ENCODE peak calls at places on chromosome 17, in four cellular contexts. D is fibroblast of mammary gland, A is choroid plexus epithelial cell, V is breast epithelium. E is an unnamed sample.

GRCh38 chr17:33262724-33263123 is 30.4 kb downstream of the ASIC2 start:
- DNase-seq in D (no peak), A (no peak), V (no peak), E (no peak)

GRCh38 chr17:80891096-80892018 is 100.3 kb upstream of the CHMP6 start:
- DNase-seq in D (peak; percentile 92), A (peak; percentile 89), V (no peak), E (no peak)

GRCh38 chr17:44887016-44887415 is 12.2 kb downstream of the EFTUD2 start:
- DNase-seq in D (no peak), A (no peak), V (no peak), E (no peak)

GRCh38 chr17:83186226-83186625 is 106.8 kb downstream of the METRNL start:
- DNase-seq in D (no peak), A (no peak), V (peak; percentile 34), E (no peak)

GRCh38 chr17:65546579-65546978 is 14.9 kb downstream of the AXIN2 start:
- DNase-seq in D (no peak), A (no peak), V (no peak), E (no peak)

GRCh38 chr17:74742978-74743545 is 5.4 kb upstream of the NHERF1 start:
- DNase-seq in D (no peak), A (no peak), V (no peak), E (no peak)

GRCh38 chr17:7707446-7707845 is 2.4 kb downstream of the EFNB3 start:
- DNase-seq in D (no peak), A (no peak), V (no peak), E (no peak)

GRCh38 chr17:65183736-65184135 is 46.6 kb downstream of the RGS9 start:
- DNase-seq in D (no peak), A (peak; percentile 64), V (no peak), E (no peak)

GRCh38 chr17:37090941-37091340 is 142.2 kb downstream of the AATF start:
- DNase-seq in D (no peak), A (no peak), V (no peak), E (no peak)

GRCh38 chr17:14737984-14738651 is 437.2 kb downstream of the HS3ST3B1 start:
- DNase-seq in D (peak; percentile 100), A (peak; percentile 99), V (peak; percentile 72), E (no peak)

GRCh38 chr17:2042355-2042929 is 620 bp downstream of the OVCA2 start:
- DNase-seq in D (peak; percentile 41), A (peak; percentile 78), V (no peak), E (no peak)

GRCh38 chr17:14940946-14941280 is 324.2 kb downstream of the PMP22 start:
- DNase-seq in D (peak; percentile 54), A (no peak), V (no peak), E (no peak)

GRCh38 chr17:31061678-31062077 is 33.1 kb upstream of the NF1 start:
- DNase-seq in D (peak; percentile 6), A (no peak), V (no peak), E (no peak)

GRCh38 chr17:17966399-17966798 is 5.8 kb downstream of the TOM1L2 start:
- DNase-seq in D (no peak), A (no peak), V (no peak), E (no peak)

GRCh38 chr17:78781339-78782304 is at the start of gene CYTH1:
- DNase-seq in D (peak; percentile 19), A (peak; percentile 23), V (peak; percentile 57), E (no peak)

GRCh38 chr17:10875411-10875810 is 37.5 kb upstream of the PIRT start:
- DNase-seq in D (no peak), A (no peak), V (no peak), E (no peak)

GRCh38 chr17:64343833-64344637 is 46.6 kb downstream of the PECAM1 start:
- DNase-seq in D (peak; percentile 91), A (peak; percentile 75), V (peak; percentile 67), E (no peak)

GRCh38 chr17:80498242-80498919 is 22.0 kb upstream of the NPTX1 start:
- DNase-seq in D (peak; percentile 60), A (peak; percentile 68), V (no peak), E (no peak)

GRCh38 chr17:57634713-57635465 is 110.2 kb downstream of the CCDC182 start:
- DNase-seq in D (peak; percentile 53), A (peak; percentile 28), V (no peak), E (no peak)

GRCh38 chr17:49106366-49107210 is 26.0 kb upstream of the B4GALNT2 start:
- DNase-seq in D (peak; percentile 27), A (peak; percentile 19), V (no peak), E (no peak)

GRCh38 chr17:652310-652709 is 62.3 kb downstream of the VPS53 start:
- DNase-seq in D (peak; percentile 8), A (no peak), V (peak; percentile 58), E (no peak)

GRCh38 chr17:11506635-11507034 is 91.6 kb upstream of the DNAH9 start:
- DNase-seq in D (no peak), A (peak; percentile 2), V (no peak), E (no peak)

DNA sequence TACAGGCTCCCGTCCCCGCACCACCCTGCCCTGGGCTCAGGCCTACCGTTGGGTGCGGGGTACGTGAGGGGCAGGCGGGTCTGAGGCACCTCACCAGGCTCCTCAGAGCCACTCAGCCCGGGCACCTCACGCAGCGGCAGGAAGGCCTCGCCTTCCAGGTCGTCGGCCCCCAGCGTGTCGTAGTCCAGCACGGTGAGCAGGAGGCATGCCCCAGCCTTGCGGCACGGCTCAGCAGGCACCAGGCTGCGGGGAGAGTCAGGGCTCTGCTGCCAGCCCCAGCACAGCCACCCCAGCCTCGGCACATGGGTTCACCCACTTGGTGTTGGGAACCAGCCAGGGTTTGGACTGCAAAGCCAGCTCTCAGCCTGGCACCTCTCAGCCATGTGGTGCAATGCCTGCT is 15.5 kb downstream of the UNC13D start:
- DNase-seq in D (no peak), A (no peak), V (no peak), E (no peak)
- TF ChIP-seq CTCF in D (no peak), A (no peak), V (no peak), E (no peak)

DNA sequence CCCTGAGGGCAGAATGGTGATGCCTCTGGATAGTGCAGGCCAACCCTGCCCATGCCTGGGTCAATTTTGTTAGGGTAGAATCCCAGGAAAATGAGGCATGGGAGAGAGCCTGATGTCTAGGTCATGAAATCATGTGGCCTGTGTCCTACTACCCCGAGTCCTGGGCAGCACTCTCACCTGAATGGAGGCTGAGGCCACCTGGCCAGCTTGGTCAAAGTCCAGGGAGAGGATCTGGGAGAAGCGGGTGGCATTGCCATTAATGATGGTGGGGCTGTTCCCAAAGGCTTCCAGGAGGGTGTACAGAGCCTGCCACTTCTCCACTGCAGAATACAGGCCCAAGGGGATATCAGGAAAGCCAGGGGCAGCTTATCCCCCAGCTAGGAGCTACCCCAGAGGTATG is 59.8 kb downstream of the MYO18A start:
- DNase-seq in D (no peak), A (no peak), V (no peak), E (no peak)
- TF ChIP-seq CTCF in D (no peak), A (no peak), V (no peak), E (no peak)

GRCh38 chr17:77185137-77185536 is 44.4 kb downstream of the SEC14L1 start:
- DNase-seq in D (no peak), A (no peak), V (no peak), E (no peak)

GRCh38 chr17:77186141-77186604 is 45.4 kb downstream of the SEC14L1 start:
- DNase-seq in D (no peak), A (no peak), V (no peak), E (no peak)

GRCh38 chr17:77182205-77182604 is 41.4 kb downstream of the SEC14L1 start:
- DNase-seq in D (no peak), A (no peak), V (no peak), E (no peak)

GRCh38 chr17:77182773-77183172 is 42.0 kb downstream of the SEC14L1 start:
- DNase-seq in D (no peak), A (no peak), V (no peak), E (no peak)

DNA sequence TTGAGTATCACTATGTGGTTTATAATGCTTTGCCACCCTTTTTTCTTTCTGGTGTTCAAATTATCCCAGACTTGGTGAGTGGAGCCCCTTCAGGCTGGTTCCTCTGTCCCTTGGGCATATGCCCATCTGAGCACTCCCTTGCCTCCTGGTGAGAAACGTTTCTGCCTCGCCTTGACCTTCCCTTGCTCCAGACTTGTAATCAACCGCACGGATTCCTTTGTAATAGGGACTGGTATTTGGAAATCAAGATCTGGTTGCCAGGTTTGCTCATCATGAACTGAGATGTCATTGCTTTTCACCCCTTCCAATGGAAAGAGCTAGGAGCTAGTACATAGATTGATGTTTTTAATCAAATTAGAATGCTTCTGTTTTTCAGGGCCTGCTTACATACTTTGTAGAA is 43.7 kb downstream of the SEC14L1 start:
- DNase-seq in D (peak; percentile 74), A (peak; percentile 41), V (no peak), E (no peak)
- TF ChIP-seq CTCF in D (no peak), A (no peak), V (no peak), E (no peak)

DNA sequence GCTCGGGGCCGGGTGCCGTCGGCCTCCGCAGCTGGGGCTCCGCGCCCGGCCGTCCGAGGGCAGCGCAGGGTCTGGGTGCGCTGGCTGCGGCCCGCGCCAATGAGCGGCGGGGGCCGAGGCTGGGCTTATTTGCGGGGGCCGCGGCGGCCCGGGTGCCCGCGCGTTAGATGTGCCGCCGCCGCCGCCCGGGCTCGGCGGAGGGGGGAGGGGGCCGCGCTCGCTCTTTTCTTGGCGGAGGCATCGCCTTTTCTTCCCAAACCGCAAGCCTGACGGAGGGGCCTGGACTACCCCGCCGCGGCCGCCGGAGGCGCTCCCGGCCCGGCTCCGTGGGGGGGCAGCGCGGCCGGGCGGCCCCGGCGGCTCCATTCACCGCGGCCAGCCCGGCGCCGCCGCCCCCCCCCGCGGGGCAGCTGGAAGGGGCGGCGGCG is at the start of gene NOTUM:
- DNase-seq in D (no peak), A (peak; percentile 30), V (no peak), E (no peak)
- TF ChIP-seq CTCF in D (no peak), A (peak; percentile 31), V (no peak), E (no peak)

DNA sequence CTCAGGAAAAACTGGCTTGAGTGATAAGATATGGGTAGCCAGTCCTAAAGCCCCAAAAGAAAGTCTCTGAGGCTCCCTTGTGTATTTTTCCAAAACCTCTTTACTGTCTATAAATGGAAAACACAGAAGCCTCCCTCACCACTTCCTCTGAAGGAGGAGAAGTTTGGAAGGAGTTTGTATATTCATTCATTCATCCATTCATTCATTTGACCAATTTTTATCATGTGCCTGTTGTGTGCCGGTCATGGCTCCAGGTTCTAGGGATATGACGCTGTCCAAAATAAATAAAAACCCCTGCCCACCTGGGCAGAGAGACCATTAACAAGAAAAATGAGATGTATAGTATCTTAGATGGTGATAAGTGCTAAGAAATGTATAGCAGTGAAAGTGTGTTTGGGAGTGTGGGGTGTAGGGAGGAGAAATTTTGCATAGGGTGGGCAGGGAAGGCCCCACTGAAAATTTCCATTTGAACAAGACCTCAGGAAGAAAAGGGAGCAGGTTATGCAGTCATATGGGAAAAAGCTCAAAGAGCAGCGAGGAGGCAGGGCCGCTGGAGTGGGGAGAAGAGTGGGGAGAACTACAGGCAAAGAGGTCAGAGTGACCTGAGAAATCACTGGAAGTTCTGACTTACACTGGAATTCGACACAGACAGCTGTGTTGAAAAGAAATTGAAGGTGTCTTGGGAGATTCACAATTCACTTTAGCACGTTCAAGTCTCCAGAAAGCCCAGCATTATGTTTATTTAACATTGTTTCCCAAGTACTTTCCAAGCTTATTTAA is 6.1 kb upstream of the WIPI1 start:
- DNase-seq in D (no peak), A (no peak), V (no peak), E (no peak)
- TF ChIP-seq CTCF in D (no peak), A (no peak), V (no peak), E (no peak)

GRCh38 chr17:42251115-42251514 is 25.1 kb downstream of the STAT5B start:
- DNase-seq in D (peak; percentile 63), A (peak; percentile 79), V (no peak), E (no peak)
- TF ChIP-seq CTCF in D (peak; percentile 61), A (peak; percentile 66), V (no peak), E (no peak)

DNA sequence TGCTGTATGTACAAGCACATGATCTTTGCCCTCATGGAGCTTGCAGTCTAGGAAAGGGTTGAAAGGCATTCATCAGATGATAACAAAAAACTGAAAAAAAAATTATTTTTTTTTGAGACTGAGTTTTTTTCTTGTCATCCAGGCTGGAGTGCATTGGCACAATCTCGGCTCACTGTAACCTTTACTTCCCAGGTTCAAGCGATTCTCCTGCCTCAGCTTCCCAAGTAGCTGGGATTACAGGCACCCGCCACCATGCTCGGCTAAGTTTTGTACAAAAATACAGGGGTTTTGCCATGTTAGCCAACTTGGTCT is 38.7 kb upstream of the BCAS3 start:
- DNase-seq in D (no peak), A (no peak), V (no peak), E (no peak)
- TF ChIP-seq CTCF in D (no peak), A (no peak), V (no peak), E (no peak)